ENCODE peak calls at places on chromosomes 7 and 10, in eight cellular contexts. S is GM23248, K is sigmoid colon, O is transverse colon, W is Panc1, M is body of pancreas, T is GM23338, U is breast epithelium. A is an unnamed sample. For H3K4me1, the result is how much of the 10 kb centered on the place peaks cover.

GRCh38 chr7:22972207-22972606 is 41.7 kb downstream of the HYCC1 start:
- DNase-seq in O (no peak), M (no peak), S (no peak), T (no peak), U (no peak), K (no peak), W (no peak), A (no peak)

GRCh38 chr7:111082351-111082750 is 8.6 kb upstream of the LRRN3 start:
- DNase-seq in S (peak), M (no peak), O (no peak), K (no peak), W (no peak), T (no peak), U (no peak), A (no peak)

GRCh38 chr10:21975378-21975990 is 28.0 kb downstream of the DNAJC1 start:
- DNase-seq in T (no peak), S (no peak), U (no peak), K (no peak), O (no peak), M (no peak), W (no peak), A (no peak)

GRCh38 chr7:121139427-121139826 is 150.9 kb downstream of the CPED1 start:
- DNase-seq in K (no peak), O (no peak), W (no peak), S (no peak), M (no peak), U (no peak), T (no peak), A (no peak)

GRCh38 chr10:77849039-77849664 is 77.4 kb downstream of the DLG5 start:
- DNase-seq in S (no peak), M (no peak), U (no peak), K (no peak), O (no peak), T (no peak), W (no peak), A (no peak)

GRCh38 chr7:82694020-82694419 is 250.4 kb upstream of the CACNA2D1 start:
- DNase-seq in U (no peak), O (no peak), S (peak), M (no peak), T (peak), W (no peak), K (no peak), A (no peak)

GRCh38 chr10:103428989-103429643 is 23.1 kb downstream of the CALHM2 start:
- DNase-seq in T (no peak), M (no peak), K (no peak), U (no peak), O (no peak), S (no peak), W (no peak), A (peak)

GRCh38 chr7:36175872-36176271 is 22.8 kb downstream of the EEPD1 start:
- DNase-seq in K (peak), U (no peak), S (no peak), O (peak), T (no peak), W (no peak), M (no peak), A (no peak)

GRCh38 chr7:74083117-74083876 is at the start of gene LIMK1:
- DNase-seq in O (peak), K (peak), M (peak), S (peak), U (peak), T (peak), W (no peak), A (peak)

GRCh38 chr7:69910150-69910549 is 311.9 kb downstream of the AUTS2 start:
- DNase-seq in U (no peak), T (no peak), W (no peak), M (no peak), O (no peak), K (no peak), S (no peak), A (no peak)

GRCh38 chr7:69903410-69903809 is 305.1 kb downstream of the AUTS2 start:
- DNase-seq in O (no peak), S (peak), T (no peak), K (no peak), W (no peak), M (no peak), U (no peak), A (no peak)

GRCh38 chr7:69907720-69908119 is 309.4 kb downstream of the AUTS2 start:
- DNase-seq in U (no peak), M (no peak), O (no peak), K (no peak), T (no peak), S (no peak), W (no peak), A (no peak)

GRCh38 chr7:69911337-69911736 is 313.1 kb downstream of the AUTS2 start:
- DNase-seq in K (no peak), M (no peak), S (no peak), T (no peak), W (no peak), U (no peak), O (no peak), A (no peak)

DNA sequence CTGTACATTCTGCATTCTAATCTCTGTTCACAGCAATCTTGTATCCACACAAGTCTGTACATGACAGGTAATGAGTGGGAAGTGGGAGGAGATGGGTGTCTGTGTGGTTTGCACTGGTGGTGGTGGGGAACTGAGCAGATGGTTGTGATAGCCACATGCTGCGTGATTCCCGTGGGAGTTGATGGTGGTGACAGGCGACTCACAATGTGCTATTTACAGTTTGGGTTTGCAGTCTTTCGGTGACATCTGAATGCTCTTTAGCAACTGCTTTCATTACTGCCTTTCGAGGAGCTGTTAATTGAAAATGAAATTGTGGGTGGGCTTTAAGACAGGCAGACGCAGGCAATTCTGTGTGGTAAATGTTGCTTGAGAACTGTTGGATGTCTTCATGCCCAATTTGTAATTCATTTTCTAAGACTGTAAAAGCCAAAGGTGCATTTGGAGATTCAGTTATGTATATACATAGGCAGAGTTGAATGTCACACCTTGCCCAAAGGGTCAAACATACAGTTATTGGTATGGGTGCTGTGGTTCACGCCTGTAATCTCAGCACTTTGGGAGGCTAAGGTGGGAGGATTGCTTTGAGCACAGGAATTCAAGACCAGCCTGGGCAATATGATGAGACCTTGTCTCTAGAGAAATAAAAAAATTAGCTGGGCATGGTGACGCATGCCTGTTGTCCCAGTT is 308.2 kb downstream of the AUTS2 start:
- DNase-seq in O (no peak), W (no peak), U (no peak), T (no peak), S (peak), K (no peak), M (no peak), A (no peak)
- H3K4me3 ChIP-seq in O (no peak), W (no peak), U (no peak), T (no peak), S (no peak), K (no peak), M (no peak), A (no peak)

GRCh38 chr7:148702876-148703670 is 4.4 kb downstream of the CUL1 start:
- DNase-seq in W (no peak), T (no peak), K (no peak), U (no peak), S (peak), M (no peak), O (no peak), A (no peak)
- H3K4me1 ChIP-seq in W (half or more), T (half or more), K (under half), U (under half), S (under half), M (half or more), O (half or more), A (under half)

DNA sequence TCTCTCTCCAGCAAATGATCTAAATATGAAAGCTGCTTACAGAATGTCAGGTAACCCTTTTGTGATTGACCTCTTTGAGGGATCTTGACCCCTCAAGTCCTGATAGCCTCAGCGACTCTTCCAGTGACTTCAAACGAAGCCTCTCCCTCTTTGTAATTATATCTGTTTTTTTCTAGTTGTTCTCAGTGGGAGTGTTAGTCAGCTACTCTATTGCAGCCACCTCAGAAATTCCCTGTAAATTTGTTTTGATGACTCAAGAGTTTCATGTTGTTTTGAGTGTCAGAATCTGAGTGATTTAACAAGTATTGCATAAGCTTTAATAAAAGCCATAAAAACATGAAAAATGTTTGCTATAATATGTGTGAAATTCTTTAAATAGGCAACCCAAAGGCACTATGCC is 94.2 kb upstream of the SEMA3C start:
- DNase-seq in T (peak), K (no peak), S (peak), M (no peak), O (no peak), W (peak), U (no peak), A (no peak)
- H3K27ac ChIP-seq in T (no peak), K (no peak), S (peak), M (no peak), O (no peak), W (peak), U (no peak), A (no peak)

DNA sequence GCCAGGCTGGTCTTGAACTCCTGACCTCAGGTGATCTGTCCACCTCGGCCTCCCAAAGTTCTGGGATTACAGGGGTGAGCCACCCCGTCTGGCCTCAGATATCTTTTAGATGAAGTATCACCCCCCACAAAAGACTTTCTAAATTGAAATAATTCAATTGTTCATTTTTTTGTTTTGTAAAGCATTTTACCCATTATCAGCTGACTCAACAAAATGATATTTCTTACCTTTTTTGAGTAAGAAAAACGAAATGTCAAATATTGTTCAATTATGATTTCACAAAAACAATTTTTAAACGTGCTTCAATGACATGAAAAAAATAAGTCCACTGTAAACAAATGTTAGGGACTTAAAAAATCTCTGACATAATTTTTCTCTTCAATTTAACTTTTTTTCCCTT is 822 bp upstream of the PRPF18 start:
- DNase-seq in K (no peak), T (no peak), U (no peak), O (no peak), S (no peak), M (no peak), W (no peak), A (no peak)
- H3K4me3 ChIP-seq in K (no peak), T (no peak), U (no peak), O (peak), S (no peak), M (no peak), W (no peak), A (no peak)